ENCODE peak calls at places on chromosomes 13 and 19, in eight cellular contexts. G, X, C, T, A, W, P and Z are unnamed samples.

GRCh38 chr13:46310066-46310465 is 77.0 kb downstream of the RUBCNL start:
- DNase-seq in W (no peak), P (no peak), A (no peak), G (no peak), C (no peak), T (no peak), X (no peak), Z (no peak)

GRCh38 chr13:80817979-80818378 is 477.1 kb upstream of the SPRY2 start:
- DNase-seq in W (no peak), T (no peak), C (no peak), A (no peak), P (no peak), G (no peak), X (no peak), Z (no peak)

GRCh38 chr19:1113278-1113985 is 9.6 kb downstream of the GPX4 start:
- DNase-seq in X (peak), A (peak), P (peak), T (peak), G (peak), C (peak), W (peak), Z (peak)

GRCh38 chr19:41703602-41704293 is 4.7 kb upstream of the CEACAM5 start:
- DNase-seq in C (no peak), G (no peak), P (no peak), X (no peak), W (no peak), A (no peak), T (peak), Z (no peak)

GRCh38 chr19:3404324-3405260 is 38.2 kb downstream of the NFIC start:
- DNase-seq in W (peak), X (no peak), G (peak), P (peak), C (peak), T (peak), A (no peak), Z (no peak)

GRCh38 chr13:108561152-108561551 is 68.3 kb upstream of the MYO16 start:
- DNase-seq in X (no peak), W (no peak), G (no peak), A (no peak), C (no peak), P (no peak), T (no peak), Z (no peak)

GRCh38 chr19:2109278-2109864 is 12.7 kb downstream of the IZUMO4 start:
- DNase-seq in A (no peak), G (no peak), C (no peak), T (no peak), P (no peak), W (no peak), X (no peak), Z (no peak)

GRCh38 chr19:13241321-13242104 is 91.3 kb downstream of the IER2 start:
- DNase-seq in P (no peak), C (no peak), G (no peak), A (no peak), X (peak), T (no peak), W (no peak), Z (no peak)

GRCh38 chr13:46179576-46180368 is 2.2 kb downstream of the LCP1 start:
- DNase-seq in C (no peak), X (peak), G (no peak), A (no peak), T (peak), W (no peak), P (no peak), Z (no peak)

GRCh38 chr19:19554074-19555023 is 16.3 kb downstream of the CILP2 start:
- DNase-seq in T (peak), C (peak), P (no peak), X (peak), W (no peak), A (no peak), G (peak), Z (peak)

GRCh38 chr19:34366670-34367423 is 1.9 kb downstream of the GPI start:
- DNase-seq in W (peak), A (no peak), X (no peak), T (no peak), G (peak), C (peak), P (no peak), Z (no peak)

GRCh38 chr19:530133-531008 is 1.2 kb upstream of the CDC34 start:
- DNase-seq in A (no peak), C (no peak), W (no peak), T (peak), X (no peak), P (no peak), G (no peak), Z (no peak)

GRCh38 chr13:73000027-73000674 is 58.7 kb upstream of the KLF5 start:
- DNase-seq in A (no peak), T (no peak), G (peak), W (peak), X (no peak), P (no peak), C (peak), Z (no peak)

GRCh38 chr13:78121459-78122348 is 203.1 kb upstream of the EDNRB start:
- DNase-seq in W (peak), G (peak), C (peak), X (peak), P (no peak), T (peak), A (peak), Z (peak)

GRCh38 chr13:111380431-111380830 is 60.0 kb downstream of the TEX29 start:
- DNase-seq in X (no peak), W (no peak), G (no peak), P (no peak), C (no peak), T (no peak), A (no peak), Z (no peak)

GRCh38 chr19:13794388-13794751 is 873 bp upstream of the ZSWIM4 start:
- DNase-seq in X (no peak), G (peak), P (peak), C (peak), T (peak), A (no peak), W (peak), Z (no peak)

GRCh38 chr19:34480971-34481821 is at the start of gene WTIP:
- DNase-seq in G (peak), P (no peak), X (no peak), T (peak), A (peak), C (peak), W (peak), Z (peak)

GRCh38 chr13:43785166-43785680 is 1.5 kb downstream of the ENOX1 start:
- DNase-seq in T (no peak), P (no peak), X (no peak), C (no peak), G (no peak), W (no peak), A (no peak), Z (peak)

GRCh38 chr19:2315818-2316353 is 7.9 kb upstream of the LINGO3 start:
- DNase-seq in X (peak), W (peak), P (peak), G (peak), A (peak), C (no peak), T (peak), Z (peak)

GRCh38 chr13:114077938-114078335 is 54.5 kb downstream of the RASA3 start:
- DNase-seq in P (no peak), A (no peak), T (no peak), X (no peak), C (peak), G (peak), W (peak), Z (peak)

GRCh38 chr19:41879080-41879479 is 2.0 kb downstream of the CD79A start:
- DNase-seq in C (no peak), W (no peak), P (no peak), X (no peak), A (no peak), G (no peak), T (no peak), Z (no peak)

DNA sequence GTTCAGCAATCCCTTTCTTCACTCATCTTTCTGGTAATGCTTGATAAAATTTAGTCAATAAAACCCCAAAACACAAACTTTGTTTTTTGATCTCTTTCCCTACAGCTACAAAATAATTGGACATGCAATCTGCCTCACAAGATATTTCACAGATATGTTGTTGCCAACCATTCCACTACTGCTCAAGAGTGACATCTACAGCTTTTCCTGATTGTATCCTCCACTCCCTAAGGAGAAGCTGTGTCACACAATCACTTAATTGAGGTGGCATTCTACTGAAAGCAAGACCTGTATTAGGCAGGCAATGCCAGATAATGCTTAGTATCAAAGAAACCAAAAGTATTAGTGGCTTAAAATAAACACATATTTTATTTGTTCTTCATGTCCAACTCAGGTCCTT is 1646.2 kb upstream of the SPRY2 start:
- DNase-seq in X (no peak), A (peak), T (no peak), G (no peak), W (no peak), C (no peak), P (no peak), Z (no peak)
- TF ChIP-seq CTCF in X (no peak), A (peak), T (no peak), G (no peak), W (no peak), C (no peak), P (no peak), Z (no peak)

GRCh38 chr19:6357174-6357573 is 4.2 kb upstream of the CLPP start:
- DNase-seq in X (no peak), P (no peak), W (no peak), A (no peak), G (no peak), C (no peak), T (no peak), Z (no peak)

GRCh38 chr19:6357995-6358394 is 3.3 kb upstream of the CLPP start:
- DNase-seq in A (no peak), P (no peak), G (no peak), W (no peak), C (no peak), T (no peak), X (no peak), Z (no peak)

GRCh38 chr19:6352381-6353165 is 8.8 kb upstream of the CLPP start:
- DNase-seq in W (no peak), X (no peak), P (no peak), C (no peak), T (no peak), G (no peak), A (no peak), Z (no peak)

GRCh38 chr19:6350688-6351087 is 10.6 kb upstream of the CLPP start:
- DNase-seq in A (no peak), W (no peak), G (no peak), X (no peak), T (no peak), P (no peak), C (no peak), Z (no peak)

DNA sequence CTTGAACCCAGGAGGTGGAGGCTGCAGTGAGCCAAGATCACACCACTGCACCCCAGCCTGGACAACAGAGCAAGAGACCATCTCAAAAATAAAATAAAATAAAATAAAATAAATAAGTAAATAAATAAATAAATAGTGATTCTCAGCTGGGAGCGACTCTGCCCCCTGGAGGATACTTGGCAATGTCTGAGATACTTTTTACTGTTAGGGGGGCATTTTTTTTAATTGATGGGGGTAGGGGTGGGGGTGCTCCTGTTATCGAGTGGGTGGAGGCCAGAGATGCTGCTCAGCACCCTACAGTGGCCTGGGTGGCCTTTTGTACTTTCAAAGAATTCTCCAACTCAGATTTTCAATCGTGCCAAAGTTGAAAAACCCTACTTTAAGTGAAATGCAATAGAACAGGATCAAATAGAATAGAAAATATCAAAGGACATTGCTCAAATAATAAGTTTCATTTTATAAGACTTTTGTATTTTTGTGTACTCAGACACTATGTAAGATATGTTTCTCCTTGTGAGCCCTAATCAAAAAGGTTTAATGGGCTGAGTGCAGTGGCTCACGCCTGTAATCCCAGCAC is 7.1 kb upstream of the CLPP start:
- DNase-seq in W (no peak), X (no peak), A (no peak), P (no peak), C (no peak), T (no peak), G (peak), Z (no peak)
- TF ChIP-seq CTCF in W (peak), X (no peak), A (no peak), P (peak), C (peak), T (peak), G (peak), Z (peak)

GRCh38 chr13:30355405-30355741 is 48.0 kb upstream of the KATNAL1 start:
- DNase-seq in W (no peak), X (peak), P (no peak), C (no peak), T (no peak), A (peak), G (no peak), Z (peak)
- TF ChIP-seq CTCF in W (peak), X (peak), P (peak), C (no peak), T (peak), A (peak), G (peak), Z (no peak)

DNA sequence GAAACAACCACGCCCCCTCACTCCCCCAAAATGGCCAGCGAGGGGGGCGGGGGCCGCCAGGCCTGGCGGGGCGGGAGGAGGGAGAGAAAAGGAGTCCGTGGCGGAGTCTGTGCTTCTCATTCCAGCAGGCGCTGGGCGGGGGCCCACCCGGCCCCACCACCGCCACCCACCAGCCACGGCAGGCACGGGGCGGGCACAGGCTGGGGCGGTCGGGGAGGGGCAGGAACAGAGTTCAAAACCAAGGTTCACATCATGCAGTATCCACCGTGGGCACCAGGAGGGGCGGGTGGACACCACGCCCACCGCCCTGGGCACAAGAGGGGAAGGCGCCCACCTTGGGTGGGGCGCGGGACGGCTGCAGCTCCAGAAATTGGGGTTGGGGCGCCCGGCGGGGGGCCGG is 12.8 kb downstream of the DPF1 start:
- DNase-seq in X (no peak), G (no peak), A (no peak), C (no peak), T (no peak), P (no peak), W (no peak), Z (no peak)
- TF ChIP-seq CTCF in X (peak), G (no peak), A (no peak), C (no peak), T (peak), P (no peak), W (peak), Z (peak)

GRCh38 chr19:6292006-6292405 is 12.2 kb upstream of the MLLT1 start:
- DNase-seq in W (no peak), A (no peak), P (no peak), C (no peak), X (no peak), T (no peak), G (peak), Z (no peak)
- TF ChIP-seq CTCF in W (no peak), A (no peak), P (no peak), C (no peak), X (no peak), T (no peak), G (no peak), Z (no peak)